ENCODE peak calls at places on chromosomes 12 and 14, in seven cellular contexts. S, J, Y, V, H, T and C are unnamed samples.
A peak's percentile ranks its signal among the peaks of the same experiment; 100 is the strongest.

GRCh38 chr14:106848330-106849121 is 1322.1 kb downstream of the TMEM121 start:
- DNase-seq in T (no peak), S (no peak), Y (no peak), V (no peak), J (peak; percentile 56), H (no peak), C (no peak)

GRCh38 chr12:122865268-122866231 is 30.3 kb downstream of the HIP1R start:
- DNase-seq in Y (peak; percentile 79), V (no peak), T (no peak), J (peak; percentile 69), S (peak; percentile 16), H (peak; percentile 39), C (peak; percentile 62)

GRCh38 chr12:104056419-104056972 is 6.5 kb upstream of the GLT8D2 start:
- DNase-seq in T (no peak), V (no peak), J (no peak), H (no peak), Y (no peak), S (no peak), C (no peak)

GRCh38 chr12:15677207-15677606 is 112.0 kb downstream of the EPS8 start:
- DNase-seq in T (no peak), Y (no peak), S (no peak), J (no peak), V (no peak), H (no peak), C (no peak)

GRCh38 chr12:63150255-63151060 is 543 bp downstream of the AVPR1A start:
- DNase-seq in H (no peak), S (no peak), V (no peak), Y (peak; percentile 17), T (peak; percentile 83), J (no peak), C (no peak)

GRCh38 chr14:100108840-100109593 is 43.8 kb downstream of the EVL start:
- DNase-seq in H (no peak), J (no peak), S (no peak), T (no peak), Y (no peak), V (no peak), C (no peak)

GRCh38 chr12:11795910-11796459 is 146.5 kb downstream of the ETV6 start:
- DNase-seq in T (no peak), J (peak; percentile 70), Y (no peak), V (no peak), H (peak; percentile 19), S (peak; percentile 64), C (no peak)

GRCh38 chr12:42756841-42757661 is 167.5 kb upstream of the PRICKLE1 start:
- DNase-seq in T (peak; percentile 65), J (no peak), V (no peak), H (no peak), Y (no peak), S (peak; percentile 85), C (peak; percentile 93)

GRCh38 chr14:50347521-50347920 is 35.4 kb downstream of the DMAC2L start:
- DNase-seq in J (no peak), Y (no peak), S (no peak), V (no peak), T (no peak), H (peak; percentile 59), C (peak; percentile 48)

GRCh38 chr14:74618078-74618952 is 6.3 kb upstream of the LTBP2 start:
- DNase-seq in Y (no peak), T (no peak), J (peak; percentile 90), V (no peak), H (no peak), S (peak; percentile 88), C (no peak)

GRCh38 chr12:97005612-97006011 is 98.6 kb downstream of the NEDD1 start:
- DNase-seq in J (no peak), V (no peak), S (no peak), T (no peak), Y (no peak), H (no peak), C (no peak)

GRCh38 chr14:102424520-102424919 is 61.8 kb downstream of the TECPR2 start:
- DNase-seq in V (no peak), Y (no peak), H (no peak), T (no peak), S (no peak), J (no peak), C (no peak)

GRCh38 chr12:39626033-39626814 is 6.6 kb upstream of the ABCD2 start:
- DNase-seq in H (peak; percentile 69), T (peak; percentile 55), S (no peak), V (no peak), J (no peak), Y (no peak), C (no peak)

GRCh38 chr14:68397827-68398226 is 395.0 kb downstream of the ZFP36L1 start:
- DNase-seq in V (no peak), Y (peak; percentile 73), S (no peak), H (no peak), T (no peak), J (no peak), C (peak; percentile 45)

GRCh38 chr12:25436206-25436912 is 116.7 kb downstream of the LMNTD1 start:
- DNase-seq in V (peak; percentile 20), T (peak; percentile 54), H (peak; percentile 60), J (peak; percentile 49), S (peak; percentile 70), Y (peak; percentile 64), C (peak; percentile 78)

GRCh38 chr12:4370265-4370664 is 9.2 kb downstream of the FGF23 start:
- DNase-seq in H (no peak), J (no peak), T (no peak), Y (no peak), S (no peak), V (no peak), C (no peak)

GRCh38 chr14:54512393-54512792 is 2.7 kb downstream of the CGRRF1 start:
- DNase-seq in J (no peak), V (no peak), S (no peak), H (no peak), Y (no peak), T (no peak), C (no peak)

GRCh38 chr14:64806862-64807495 is 72.7 kb downstream of the SPTB start:
- DNase-seq in T (no peak), V (no peak), H (no peak), J (no peak), S (no peak), Y (no peak), C (no peak)

GRCh38 chr14:64811676-64812075 is 68.0 kb downstream of the SPTB start:
- DNase-seq in T (no peak), V (no peak), S (no peak), J (no peak), H (no peak), Y (no peak), C (no peak)

GRCh38 chr14:64806202-64806861 is 73.4 kb downstream of the SPTB start:
- DNase-seq in H (no peak), S (no peak), J (peak; percentile 28), V (no peak), T (no peak), Y (no peak), C (peak; percentile 12)

GRCh38 chr14:64807588-64807987 is 72.1 kb downstream of the SPTB start:
- DNase-seq in V (no peak), Y (no peak), S (no peak), T (no peak), H (no peak), J (no peak), C (no peak)

DNA sequence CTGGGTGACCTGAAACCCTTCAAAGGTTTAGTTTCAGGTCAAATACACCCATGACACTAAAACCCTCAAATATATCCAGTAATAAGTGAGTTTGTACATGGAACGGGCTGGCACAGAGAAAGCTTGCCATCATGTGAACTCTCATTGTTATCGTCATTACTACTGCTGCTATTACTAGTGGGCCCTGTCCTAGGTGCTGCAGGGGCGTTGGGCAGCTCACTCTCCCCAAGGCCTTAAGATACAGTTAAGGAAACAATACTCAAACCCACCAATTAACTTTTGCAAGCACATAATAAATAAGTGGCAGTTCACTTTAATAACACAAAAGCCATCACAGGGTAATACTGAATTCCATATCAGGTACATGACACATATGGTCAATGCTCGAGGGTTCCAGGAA is 71.3 kb downstream of the SPTB start:
- DNase-seq in S (no peak), T (no peak), J (no peak), V (no peak), H (no peak), Y (no peak), C (no peak)
- TF ChIP-seq JUND in S (no peak), T (no peak), J (no peak), V (no peak), H (no peak), Y (no peak), C (no peak)

GRCh38 chr12:83843531-83843930 is 1069.1 kb downstream of the SLC6A15 start:
- DNase-seq in Y (no peak), S (no peak), J (no peak), T (no peak), H (no peak), V (no peak), C (no peak)

GRCh38 chr12:83841620-83842019 is 1071.0 kb downstream of the SLC6A15 start:
- DNase-seq in V (no peak), S (no peak), T (no peak), J (no peak), Y (no peak), H (no peak), C (no peak)
- TF ChIP-seq JUND in V (no peak), S (no peak), T (no peak), J (no peak), Y (no peak), H (no peak), C (no peak)

DNA sequence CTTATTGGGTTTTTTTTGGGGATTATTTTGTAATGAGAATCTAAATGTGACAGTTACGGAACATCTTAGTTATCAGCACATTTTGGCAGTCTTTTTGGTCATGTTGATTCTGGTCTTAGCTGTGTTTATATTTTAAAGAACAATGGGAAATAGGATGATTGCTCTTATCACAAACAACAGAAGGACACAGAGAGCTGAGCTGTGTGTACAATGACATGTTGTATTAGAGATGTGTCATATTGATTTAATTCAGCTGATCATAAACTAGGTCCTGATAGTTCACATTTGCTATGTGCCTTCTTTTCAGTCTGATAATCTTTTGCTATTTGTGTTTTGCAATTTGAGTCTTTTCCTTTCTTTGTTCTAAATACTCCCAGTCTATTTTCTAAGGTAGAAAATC is 781.7 kb downstream of the TRHDE start:
- DNase-seq in H (no peak), V (no peak), S (no peak), T (no peak), J (no peak), Y (no peak), C (no peak)
- TF ChIP-seq JUND in H (no peak), V (no peak), S (no peak), T (no peak), J (no peak), Y (no peak), C (no peak)

GRCh38 chr12:92730758-92731157 is 28.0 kb downstream of the PLEKHG7 start:
- DNase-seq in J (no peak), H (no peak), V (no peak), Y (no peak), S (no peak), T (no peak), C (no peak)

GRCh38 chr12:92737855-92738850 is 35.4 kb downstream of the PLEKHG7 start:
- DNase-seq in H (no peak), T (no peak), V (no peak), Y (no peak), S (no peak), J (no peak), C (no peak)

GRCh38 chr12:92736605-92737004 is 33.8 kb downstream of the PLEKHG7 start:
- DNase-seq in T (no peak), Y (no peak), H (no peak), S (no peak), J (no peak), V (no peak), C (no peak)

GRCh38 chr12:92739099-92739498 is 36.3 kb downstream of the PLEKHG7 start:
- DNase-seq in Y (no peak), V (no peak), S (no peak), H (peak; percentile 30), J (no peak), T (no peak), C (no peak)

GRCh38 chr12:92735131-92735721 is 32.4 kb downstream of the PLEKHG7 start:
- DNase-seq in J (no peak), Y (no peak), S (no peak), V (no peak), T (no peak), H (no peak), C (no peak)
- TF ChIP-seq JUND in J (no peak), Y (no peak), S (no peak), V (no peak), T (no peak), H (no peak), C (no peak)